ENCODE peak calls at places on chromosomes 12 and 14, in eight cellular contexts. One of them, this sample, is unnamed.

GRCh38 chr14:76292561-76292960 is 83.4 kb upstream of the ESRRB start:
- DNase-seq in A172: no peak
- DNase-seq in NCI-H187 treated with DMSO at 0.1 percent for 48 hours: no peak
- DNase-seq in left ventricle myocardium superior: no peak
- DNase-seq in fibroblast of the conjunctiva: no peak
- DNase-seq in AG09319: no peak
- DNase-seq in activated naive CD4-positive, alpha-beta T cell: no peak
- DNase-seq in fibroblast of pulmonary artery: no peak
- DNase-seq in this sample: no peak

GRCh38 chr12:132444957-132445883 is 44.7 kb upstream of the FBRSL1 start:
- DNase-seq in activated naive CD4-positive, alpha-beta T cell: peak; percentile 72
- DNase-seq in A172: no peak
- DNase-seq in fibroblast of pulmonary artery: no peak
- DNase-seq in fibroblast of the conjunctiva: no peak
- DNase-seq in NCI-H187 treated with DMSO at 0.1 percent for 48 hours: no peak
- DNase-seq in left ventricle myocardium superior: peak; percentile 56
- DNase-seq in AG09319: no peak
- DNase-seq in this sample: no peak

GRCh38 chr12:52007158-52007921 is 594 bp downstream of the TAMALIN start:
- DNase-seq in activated naive CD4-positive, alpha-beta T cell: peak; percentile 26
- DNase-seq in NCI-H187 treated with DMSO at 0.1 percent for 48 hours: no peak
- DNase-seq in fibroblast of pulmonary artery: peak; percentile 45
- DNase-seq in fibroblast of the conjunctiva: no peak
- DNase-seq in left ventricle myocardium superior: peak; percentile 70
- DNase-seq in AG09319: no peak
- DNase-seq in A172: no peak
- DNase-seq in this sample: no peak

GRCh38 chr14:84806627-84807026 is 723.3 kb upstream of the FLRT2 start:
- DNase-seq in NCI-H187 treated with DMSO at 0.1 percent for 48 hours: no peak
- DNase-seq in activated naive CD4-positive, alpha-beta T cell: no peak
- DNase-seq in fibroblast of the conjunctiva: no peak
- DNase-seq in fibroblast of pulmonary artery: peak; percentile 35
- DNase-seq in A172: peak; percentile 57
- DNase-seq in left ventricle myocardium superior: no peak
- DNase-seq in AG09319: no peak
- DNase-seq in this sample: no peak

GRCh38 chr12:77401480-77402105 is 336.2 kb upstream of the E2F7 start:
- DNase-seq in activated naive CD4-positive, alpha-beta T cell: no peak
- DNase-seq in left ventricle myocardium superior: no peak
- DNase-seq in A172: no peak
- DNase-seq in fibroblast of pulmonary artery: no peak
- DNase-seq in NCI-H187 treated with DMSO at 0.1 percent for 48 hours: no peak
- DNase-seq in fibroblast of the conjunctiva: no peak
- DNase-seq in AG09319: no peak
- DNase-seq in this sample: no peak

GRCh38 chr12:91109148-91109564 is 2.1 kb downstream of the LUM start:
- DNase-seq in left ventricle myocardium superior: peak; percentile 87
- DNase-seq in activated naive CD4-positive, alpha-beta T cell: no peak
- DNase-seq in fibroblast of the conjunctiva: no peak
- DNase-seq in fibroblast of pulmonary artery: peak; percentile 77
- DNase-seq in AG09319: no peak
- DNase-seq in A172: peak; percentile 58
- DNase-seq in NCI-H187 treated with DMSO at 0.1 percent for 48 hours: peak; percentile 19
- DNase-seq in this sample: no peak

GRCh38 chr12:30694412-30694955 is 1.2 kb downstream of the IPO8 start:
- DNase-seq in left ventricle myocardium superior: no peak
- DNase-seq in A172: no peak
- DNase-seq in fibroblast of the conjunctiva: no peak
- DNase-seq in activated naive CD4-positive, alpha-beta T cell: no peak
- DNase-seq in fibroblast of pulmonary artery: no peak
- DNase-seq in NCI-H187 treated with DMSO at 0.1 percent for 48 hours: no peak
- DNase-seq in AG09319: no peak
- DNase-seq in this sample: no peak

GRCh38 chr14:94550041-94550440 is 11.2 kb upstream of the SERPINA4 start:
- DNase-seq in left ventricle myocardium superior: no peak
- DNase-seq in A172: no peak
- DNase-seq in NCI-H187 treated with DMSO at 0.1 percent for 48 hours: no peak
- DNase-seq in fibroblast of pulmonary artery: no peak
- DNase-seq in AG09319: no peak
- DNase-seq in fibroblast of the conjunctiva: no peak
- DNase-seq in activated naive CD4-positive, alpha-beta T cell: no peak
- DNase-seq in this sample: no peak

GRCh38 chr12:57090456-57090855 is 1.5 kb downstream of the NAB2 start:
- DNase-seq in fibroblast of pulmonary artery: no peak
- DNase-seq in activated naive CD4-positive, alpha-beta T cell: no peak
- DNase-seq in fibroblast of the conjunctiva: no peak
- DNase-seq in left ventricle myocardium superior: no peak
- DNase-seq in NCI-H187 treated with DMSO at 0.1 percent for 48 hours: no peak
- DNase-seq in A172: no peak
- DNase-seq in AG09319: no peak
- DNase-seq in this sample: no peak

GRCh38 chr12:75852143-75852542 is 179.4 kb downstream of the PHLDA1 start:
- DNase-seq in fibroblast of the conjunctiva: no peak
- DNase-seq in A172: no peak
- DNase-seq in fibroblast of pulmonary artery: no peak
- DNase-seq in AG09319: no peak
- DNase-seq in activated naive CD4-positive, alpha-beta T cell: no peak
- DNase-seq in NCI-H187 treated with DMSO at 0.1 percent for 48 hours: no peak
- DNase-seq in left ventricle myocardium superior: no peak
- DNase-seq in this sample: no peak

GRCh38 chr14:81509838-81510452 is 23.7 kb downstream of the SEL1L start:
- DNase-seq in NCI-H187 treated with DMSO at 0.1 percent for 48 hours: peak; percentile 2
- DNase-seq in A172: no peak
- DNase-seq in left ventricle myocardium superior: no peak
- DNase-seq in AG09319: no peak
- DNase-seq in fibroblast of pulmonary artery: no peak
- DNase-seq in fibroblast of the conjunctiva: no peak
- DNase-seq in activated naive CD4-positive, alpha-beta T cell: no peak
- DNase-seq in this sample: no peak

GRCh38 chr12:113381237-113381636 is 22.4 kb downstream of the SDS start:
- DNase-seq in fibroblast of pulmonary artery: no peak
- DNase-seq in AG09319: no peak
- DNase-seq in A172: no peak
- DNase-seq in activated naive CD4-positive, alpha-beta T cell: no peak
- DNase-seq in fibroblast of the conjunctiva: no peak
- DNase-seq in left ventricle myocardium superior: no peak
- DNase-seq in NCI-H187 treated with DMSO at 0.1 percent for 48 hours: no peak
- DNase-seq in this sample: no peak

GRCh38 chr12:66176525-66176924 is 6.7 kb upstream of the TMBIM4 start:
- DNase-seq in activated naive CD4-positive, alpha-beta T cell: no peak
- DNase-seq in NCI-H187 treated with DMSO at 0.1 percent for 48 hours: no peak
- DNase-seq in fibroblast of pulmonary artery: peak; percentile 73
- DNase-seq in left ventricle myocardium superior: no peak
- DNase-seq in AG09319: no peak
- DNase-seq in fibroblast of the conjunctiva: no peak
- DNase-seq in A172: no peak
- DNase-seq in this sample: no peak

GRCh38 chr14:51738754-51739153 is 87.0 kb downstream of the FRMD6 start:
- DNase-seq in fibroblast of the conjunctiva: no peak
- DNase-seq in fibroblast of pulmonary artery: no peak
- DNase-seq in activated naive CD4-positive, alpha-beta T cell: no peak
- DNase-seq in NCI-H187 treated with DMSO at 0.1 percent for 48 hours: no peak
- DNase-seq in A172: no peak
- DNase-seq in left ventricle myocardium superior: no peak
- DNase-seq in AG09319: no peak
- DNase-seq in this sample: no peak

GRCh38 chr12:69096669-69097364 is 142.6 kb upstream of the CPSF6 start:
- DNase-seq in A172: peak; percentile 53
- DNase-seq in fibroblast of pulmonary artery: peak; percentile 62
- DNase-seq in AG09319: no peak
- DNase-seq in fibroblast of the conjunctiva: no peak
- DNase-seq in NCI-H187 treated with DMSO at 0.1 percent for 48 hours: no peak
- DNase-seq in activated naive CD4-positive, alpha-beta T cell: no peak
- DNase-seq in left ventricle myocardium superior: no peak
- DNase-seq in this sample: no peak

GRCh38 chr14:91511014-91511466 is 930 bp upstream of the PPP4R3A start:
- DNase-seq in NCI-H187 treated with DMSO at 0.1 percent for 48 hours: no peak
- DNase-seq in A172: peak; percentile 4
- DNase-seq in fibroblast of the conjunctiva: no peak
- DNase-seq in AG09319: no peak
- DNase-seq in left ventricle myocardium superior: no peak
- DNase-seq in fibroblast of pulmonary artery: no peak
- DNase-seq in activated naive CD4-positive, alpha-beta T cell: no peak
- DNase-seq in this sample: peak; percentile 13

GRCh38 chr12:188910-189621 is 24.9 kb downstream of the SLC6A12 start:
- DNase-seq in fibroblast of the conjunctiva: peak; percentile 10
- DNase-seq in activated naive CD4-positive, alpha-beta T cell: no peak
- DNase-seq in fibroblast of pulmonary artery: peak; percentile 58
- DNase-seq in NCI-H187 treated with DMSO at 0.1 percent for 48 hours: no peak
- DNase-seq in AG09319: no peak
- DNase-seq in left ventricle myocardium superior: peak; percentile 80
- DNase-seq in A172: no peak
- DNase-seq in this sample: no peak

GRCh38 chr12:59634254-59634653 is 38.4 kb downstream of the SLC16A7 start:
- DNase-seq in fibroblast of the conjunctiva: no peak
- DNase-seq in AG09319: no peak
- DNase-seq in A172: no peak
- DNase-seq in NCI-H187 treated with DMSO at 0.1 percent for 48 hours: no peak
- DNase-seq in activated naive CD4-positive, alpha-beta T cell: no peak
- DNase-seq in left ventricle myocardium superior: no peak
- DNase-seq in fibroblast of pulmonary artery: no peak
- DNase-seq in this sample: no peak

GRCh38 chr14:102500190-102500661 is 9.3 kb downstream of the ANKRD9 start:
- DNase-seq in NCI-H187 treated with DMSO at 0.1 percent for 48 hours: no peak
- DNase-seq in left ventricle myocardium superior: peak; percentile 84
- DNase-seq in AG09319: peak; percentile 47
- DNase-seq in fibroblast of pulmonary artery: peak; percentile 96
- DNase-seq in fibroblast of the conjunctiva: no peak
- DNase-seq in A172: peak; percentile 33
- DNase-seq in activated naive CD4-positive, alpha-beta T cell: no peak
- DNase-seq in this sample: peak; percentile 76

GRCh38 chr14:92848941-92849340 is 54.8 kb downstream of the GOLGA5 start:
- DNase-seq in AG09319: no peak
- DNase-seq in fibroblast of pulmonary artery: no peak
- DNase-seq in activated naive CD4-positive, alpha-beta T cell: no peak
- DNase-seq in fibroblast of the conjunctiva: no peak
- DNase-seq in left ventricle myocardium superior: no peak
- DNase-seq in NCI-H187 treated with DMSO at 0.1 percent for 48 hours: peak; percentile 52
- DNase-seq in A172: no peak
- DNase-seq in this sample: no peak

GRCh38 chr12:9940370-9940769 is 8.2 kb upstream of the CLEC2A start:
- DNase-seq in fibroblast of pulmonary artery: peak; percentile 16
- DNase-seq in AG09319: no peak
- DNase-seq in A172: no peak
- DNase-seq in NCI-H187 treated with DMSO at 0.1 percent for 48 hours: no peak
- DNase-seq in left ventricle myocardium superior: no peak
- DNase-seq in fibroblast of the conjunctiva: no peak
- DNase-seq in activated naive CD4-positive, alpha-beta T cell: no peak
- DNase-seq in this sample: no peak

GRCh38 chr12:117147639-117148038 is 42.6 kb downstream of the FBXO21 start:
- DNase-seq in AG09319: no peak
- DNase-seq in fibroblast of pulmonary artery: no peak
- DNase-seq in left ventricle myocardium superior: no peak
- DNase-seq in activated naive CD4-positive, alpha-beta T cell: no peak
- DNase-seq in A172: no peak
- DNase-seq in fibroblast of the conjunctiva: no peak
- DNase-seq in NCI-H187 treated with DMSO at 0.1 percent for 48 hours: no peak
- DNase-seq in this sample: no peak

GRCh38 chr14:56004807-56005579 is 113.2 kb upstream of the PELI2 start:
- DNase-seq in left ventricle myocardium superior: peak; percentile 39
- DNase-seq in fibroblast of the conjunctiva: peak; percentile 38
- DNase-seq in A172: peak; percentile 61
- DNase-seq in NCI-H187 treated with DMSO at 0.1 percent for 48 hours: no peak
- DNase-seq in activated naive CD4-positive, alpha-beta T cell: no peak
- DNase-seq in fibroblast of pulmonary artery: peak; percentile 91
- DNase-seq in AG09319: peak; percentile 64
- DNase-seq in this sample: peak; percentile 73

GRCh38 chr14:88044782-88045446 is 40.0 kb downstream of the GPR65 start:
- DNase-seq in A172: no peak
- DNase-seq in activated naive CD4-positive, alpha-beta T cell: no peak
- DNase-seq in fibroblast of pulmonary artery: no peak
- DNase-seq in NCI-H187 treated with DMSO at 0.1 percent for 48 hours: no peak
- DNase-seq in fibroblast of the conjunctiva: no peak
- DNase-seq in left ventricle myocardium superior: no peak
- DNase-seq in AG09319: no peak
- DNase-seq in this sample: no peak

GRCh38 chr12:105464426-105464825 is 133.9 kb downstream of the C12orf75 start:
- DNase-seq in A172: no peak
- DNase-seq in activated naive CD4-positive, alpha-beta T cell: no peak
- DNase-seq in left ventricle myocardium superior: no peak
- DNase-seq in fibroblast of the conjunctiva: no peak
- DNase-seq in fibroblast of pulmonary artery: no peak
- DNase-seq in NCI-H187 treated with DMSO at 0.1 percent for 48 hours: no peak
- DNase-seq in AG09319: no peak
- DNase-seq in this sample: no peak

This sample was measured in brain pericyte.